ENCODE peak calls at places on chromosomes 12 and 14, in four cellular contexts. X is COLO829; C is A172; O is activated CD4-positive, CD25-positive, alpha-beta regulatory T cell. Y is an unnamed sample.

GRCh38 chr12:57759360-57759980 is 4.6 kb downstream of the MARCHF9 start:
- DNase-seq in X (no peak), C (no peak), O (no peak), Y (peak)

GRCh38 chr12:46388427-46388992 is 15.9 kb upstream of the SLC38A2 start:
- DNase-seq in X (no peak), C (no peak), O (no peak), Y (no peak)

GRCh38 chr14:61528591-61529021 is 166.7 kb upstream of the HIF1A start:
- DNase-seq in X (no peak), C (peak), O (no peak), Y (no peak)

GRCh38 chr12:100827901-100828520 is 33.4 kb downstream of the ANO4 start:
- DNase-seq in X (peak), C (peak), O (no peak), Y (peak)

GRCh38 chr12:49345048-49345839 is 1.4 kb upstream of the DNAJC22 start:
- DNase-seq in X (no peak), C (no peak), O (no peak), Y (peak)

GRCh38 chr12:66756631-66757030 is 77.8 kb upstream of the GRIP1 start:
- DNase-seq in X (no peak), C (no peak), O (no peak), Y (no peak)

GRCh38 chr14:88030079-88030478 is 25.1 kb downstream of the GPR65 start:
- DNase-seq in X (no peak), C (no peak), O (no peak), Y (no peak)

GRCh38 chr12:94841171-94841570 is 162.3 kb downstream of the NDUFA12 start:
- DNase-seq in X (no peak), C (no peak), O (no peak), Y (peak)

GRCh38 chr14:25095784-25096390 is 45.9 kb upstream of the STXBP6 start:
- DNase-seq in X (no peak), C (no peak), O (no peak), Y (peak)

GRCh38 chr12:105018761-105019160 is 32.6 kb downstream of the NOPCHAP1 start:
- DNase-seq in X (no peak), C (no peak), O (no peak), Y (peak)

GRCh38 chr12:120007272-120007671 is 18.2 kb downstream of the BICDL1 start:
- DNase-seq in X (no peak), C (no peak), O (peak), Y (no peak)

GRCh38 chr14:92926931-92927330 is 4.0 kb downstream of the CHGA start:
- DNase-seq in X (no peak), C (no peak), O (no peak), Y (no peak)

GRCh38 chr12:104304261-104305004 is 894 bp downstream of the EID3 start:
- DNase-seq in X (no peak), C (no peak), O (no peak), Y (no peak)

GRCh38 chr12:39804479-39805241 is 185.1 kb upstream of the ABCD2 start:
- DNase-seq in X (no peak), C (no peak), O (no peak), Y (no peak)

GRCh38 chr12:14545144-14546124 is 22.2 kb downstream of the PLBD1 start:
- DNase-seq in X (no peak), C (no peak), O (no peak), Y (peak)

GRCh38 chr12:3081886-3082285 is 4.7 kb downstream of the TSPAN9 start:
- DNase-seq in X (no peak), C (no peak), O (no peak), Y (no peak)

GRCh38 chr12:44848771-44849085 is 27.4 kb downstream of the NELL2 start:
- DNase-seq in X (no peak), C (no peak), O (no peak), Y (no peak)

GRCh38 chr14:58216544-58216943 is 16.6 kb downstream of the ACTR10 start:
- DNase-seq in X (peak), C (peak), O (no peak), Y (no peak)

GRCh38 chr14:93005135-93005813 is 82.3 kb downstream of the CHGA start:
- DNase-seq in X (no peak), C (no peak), O (no peak), Y (peak)

GRCh38 chr14:102768223-102769048 is 8.8 kb upstream of the TRAF3 start:
- DNase-seq in X (no peak), C (no peak), O (no peak), Y (no peak)

GRCh38 chr14:38887696-38888095 is 215.3 kb downstream of the SEC23A start:
- DNase-seq in X (no peak), C (no peak), O (no peak), Y (peak)

GRCh38 chr12:102120886-102121285 is 903 bp downstream of the PARPBP start:
- DNase-seq in X (no peak), C (peak), O (no peak), Y (peak)

GRCh38 chr12:23113781-23114180 is 488.8 kb downstream of the ETNK1 start:
- DNase-seq in X (no peak), C (no peak), O (no peak), Y (no peak)

GRCh38 chr12:47556219-47556618 is 149.6 kb downstream of the RPAP3 start:
- DNase-seq in X (no peak), C (no peak), O (no peak), Y (no peak)

GRCh38 chr14:77260631-77261030 is 10.4 kb downstream of the NGB start:
- DNase-seq in X (no peak), C (no peak), O (no peak), Y (peak)

GRCh38 chr12:26697217-26697616 is 135.8 kb downstream of the ITPR2 start:
- DNase-seq in X (no peak), C (no peak), O (no peak), Y (no peak)

GRCh38 chr12:6567112-6567680 is 895 bp downstream of the NOP2 start:
- DNase-seq in X (no peak), C (no peak), O (no peak), Y (no peak)

GRCh38 chr14:102777711-102778615 is 714 bp downstream of the TRAF3 start:
- DNase-seq in X (no peak), C (no peak), O (no peak), Y (peak)

GRCh38 chr12:79407671-79408622 is 282.8 kb downstream of the PAWR start:
- DNase-seq in X (peak), C (peak), O (no peak), Y (peak)

GRCh38 chr12:108884116-108885012 is 4.5 kb downstream of the DAO start:
- DNase-seq in X (peak), C (peak), O (peak), Y (peak)

GRCh38 chr14:61179061-61179675 is 102.0 kb downstream of the TMEM30B start:
- DNase-seq in X (no peak), C (peak), O (no peak), Y (no peak)

GRCh38 chr14:25371053-25371452 is 321.1 kb upstream of the STXBP6 start:
- DNase-seq in X (no peak), C (no peak), O (no peak), Y (no peak)

GRCh38 chr12:103482365-103482764 is 13.4 kb downstream of the C12orf42 start:
- DNase-seq in X (no peak), C (no peak), O (no peak), Y (no peak)

GRCh38 chr12:92945659-92946220 is 16.6 kb upstream of the EEA1 start:
- DNase-seq in X (no peak), C (no peak), O (no peak), Y (no peak)

GRCh38 chr14:100617715-100618693 is 30.8 kb upstream of the BEGAIN start:
- DNase-seq in X (peak), C (no peak), O (no peak), Y (no peak)

GRCh38 chr12:108691995-108692808 is 39.1 kb downstream of the CORO1C start:
- DNase-seq in X (peak), C (peak), O (no peak), Y (peak)

GRCh38 chr14:67517083-67517482 is 16.0 kb upstream of the PLEKHH1 start:
- DNase-seq in X (no peak), C (no peak), O (no peak), Y (peak)